ENCODE peak calls at places on chromosomes 3 and 15, in nine cellular contexts. X is IMR-90, W is vagina, Y is GM12878, I is small intestine, C is AG10803, A is astrocyte of the spinal cord, P is right cardiac atrium, H is uterus. D is an unnamed sample.

GRCh38 chr3:44870375-44871061 is 3.9 kb upstream of the TGM4 start:
- DNase-seq in H (no peak), C (no peak), X (no peak), P (no peak), A (no peak), Y (no peak), W (no peak), I (no peak), D (no peak)

GRCh38 chr3:38614091-38614490 is 35.4 kb downstream of the SCN5A start:
- DNase-seq in H (no peak), A (no peak), Y (no peak), X (no peak), I (no peak), W (no peak), P (no peak), C (no peak), D (no peak)

GRCh38 chr15:98599911-98600685 is 48.2 kb upstream of the IGF1R start:
- DNase-seq in H (peak), P (peak), A (peak), C (peak), W (no peak), I (peak), Y (peak), X (peak), D (peak)

GRCh38 chr3:54932606-54933005 is 4.7 kb upstream of the LRTM1 start:
- DNase-seq in A (no peak), I (no peak), H (no peak), X (no peak), Y (no peak), P (peak), C (no peak), W (no peak), D (no peak)

GRCh38 chr3:134494539-134494938 is 8.7 kb downstream of the CEP63 start:
- DNase-seq in A (no peak), X (no peak), C (no peak), P (no peak), I (no peak), Y (no peak), W (no peak), H (no peak), D (no peak)

GRCh38 chr15:50017522-50017921 is 101.5 kb downstream of the ATP8B4 start:
- DNase-seq in A (no peak), Y (no peak), P (no peak), C (peak), W (no peak), I (no peak), H (no peak), X (no peak), D (no peak)

GRCh38 chr15:99016680-99017321 is 9.2 kb upstream of the PGPEP1L start:
- DNase-seq in I (no peak), A (no peak), H (no peak), P (peak), Y (no peak), X (peak), C (peak), W (no peak), D (no peak)

GRCh38 chr15:41513282-41514227 is at the start of gene LTK:
- DNase-seq in P (peak), A (no peak), H (peak), Y (no peak), I (peak), X (no peak), C (peak), W (no peak), D (peak)

GRCh38 chr3:124119056-124119721 is 127.3 kb upstream of the ROPN1 start:
- DNase-seq in A (peak), C (peak), I (no peak), W (no peak), X (peak), P (no peak), H (peak), Y (no peak), D (no peak)

GRCh38 chr15:26891448-26891881 is 24.6 kb downstream of the GABRA5 start:
- DNase-seq in I (peak), C (peak), X (peak), Y (no peak), A (peak), W (peak), P (peak), H (no peak), D (peak)

GRCh38 chr15:80801891-80802680 is 22.9 kb downstream of the CEMIP start:
- DNase-seq in I (peak), A (no peak), P (peak), X (no peak), C (no peak), Y (no peak), H (no peak), W (no peak), D (no peak)

GRCh38 chr15:41286665-41287333 is 45.6 kb downstream of the OIP5 start:
- DNase-seq in I (no peak), Y (no peak), W (no peak), C (peak), A (no peak), H (no peak), X (peak), P (no peak), D (no peak)

GRCh38 chr3:24154003-24154695 is 209.1 kb downstream of the NR1D2 start:
- DNase-seq in P (no peak), W (no peak), C (no peak), H (no peak), I (no peak), A (no peak), X (no peak), Y (no peak), D (no peak)

GRCh38 chr3:147218976-147219375 is 187.4 kb downstream of the ZIC4 start:
- DNase-seq in Y (no peak), W (no peak), C (no peak), A (peak), H (no peak), I (no peak), P (no peak), X (no peak), D (no peak)

GRCh38 chr15:100686725-100687488 is 84.5 kb downstream of the ASB7 start:
- DNase-seq in X (peak), Y (no peak), W (no peak), H (no peak), I (no peak), A (peak), P (no peak), C (peak), D (no peak)

GRCh38 chr3:139940622-139941021 is 5.6 kb downstream of the CLSTN2 start:
- DNase-seq in X (no peak), C (no peak), A (no peak), Y (no peak), I (peak), P (no peak), W (peak), H (no peak), D (no peak)

GRCh38 chr15:74227968-74228722 is 8.0 kb upstream of the CCDC33 start:
- DNase-seq in W (no peak), A (peak), X (no peak), Y (no peak), C (no peak), I (no peak), P (peak), H (no peak), D (peak)

GRCh38 chr3:151146731-151147091 is 56.3 kb downstream of the GPR171 start:
- DNase-seq in X (no peak), A (no peak), Y (no peak), P (no peak), H (no peak), C (no peak), I (no peak), W (no peak), D (no peak)

GRCh38 chr15:57903626-57904025 is 161.9 kb downstream of the ALDH1A2 start:
- DNase-seq in Y (no peak), A (no peak), W (no peak), I (no peak), C (no peak), P (no peak), H (no peak), X (no peak), D (no peak)

GRCh38 chr3:64686446-64686908 is 1.3 kb downstream of the ADAMTS9 start:
- DNase-seq in P (no peak), X (peak), Y (no peak), C (peak), H (no peak), W (no peak), I (peak), A (no peak), D (no peak)

GRCh38 chr3:99921377-99921695 is 103.7 kb downstream of the CMSS1 start:
- DNase-seq in W (no peak), I (no peak), C (no peak), Y (no peak), P (no peak), H (no peak), A (no peak), X (no peak), D (no peak)

GRCh38 chr3:99918720-99919119 is 101.1 kb downstream of the CMSS1 start:
- DNase-seq in I (no peak), Y (no peak), C (no peak), P (no peak), W (no peak), X (peak), H (no peak), A (no peak), D (no peak)

GRCh38 chr3:99921986-99922385 is 104.3 kb downstream of the CMSS1 start:
- DNase-seq in A (peak), H (no peak), P (no peak), W (no peak), Y (no peak), X (no peak), C (no peak), I (no peak), D (no peak)

GRCh38 chr3:99919694-99920093 is 102.0 kb downstream of the CMSS1 start:
- DNase-seq in Y (no peak), I (no peak), C (no peak), W (no peak), A (no peak), P (no peak), H (no peak), X (no peak), D (no peak)

DNA sequence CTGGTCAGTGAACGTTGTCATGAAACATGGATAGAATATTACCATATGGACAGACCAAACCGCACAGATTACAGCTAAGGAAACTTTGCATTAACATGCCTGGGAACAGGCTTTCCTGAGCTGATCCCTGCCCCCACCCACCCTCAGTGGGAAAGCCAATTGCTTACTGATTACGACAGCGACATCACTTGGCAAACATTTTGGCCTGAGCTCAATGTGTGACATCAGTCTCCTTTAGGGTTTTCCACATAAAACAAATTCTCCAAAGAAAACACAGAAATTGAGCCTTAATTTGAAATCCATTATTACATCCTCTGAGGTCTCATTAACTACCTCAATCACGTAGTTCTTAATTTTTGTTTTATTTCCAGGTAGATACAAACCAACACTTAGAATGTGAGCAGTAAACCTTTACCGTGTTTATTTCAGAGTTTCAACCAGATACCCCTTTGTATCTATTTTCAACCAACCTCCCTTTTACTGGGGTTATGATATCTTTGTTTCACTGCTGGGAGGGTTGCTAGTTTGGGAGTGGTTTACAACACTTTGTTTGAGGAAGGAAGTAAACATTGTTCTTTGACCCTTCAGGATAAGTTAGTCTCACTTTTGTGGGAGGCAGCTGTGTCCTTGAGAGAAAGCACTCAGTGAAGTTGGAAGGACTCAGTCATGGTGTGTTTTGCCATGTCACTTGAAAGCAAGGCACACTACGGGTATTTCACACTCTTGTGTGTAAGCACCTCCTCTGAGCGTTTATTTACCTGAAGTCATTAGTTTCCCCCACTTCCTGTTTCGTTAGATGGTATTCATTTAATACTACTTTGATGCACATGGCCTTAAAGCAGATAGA is 103.1 kb downstream of the CMSS1 start:
- DNase-seq in Y (no peak), H (peak), W (no peak), A (peak), X (peak), C (peak), P (peak), I (peak), D (peak)
- H3K4me3 ChIP-seq in Y (no peak), H (no peak), W (no peak), A (no peak), X (no peak), C (no peak), P (no peak), I (no peak), D (peak)

GRCh38 chr15:90547545-90547944 is 17.8 kb downstream of the CRTC3 start:
- DNase-seq in W (no peak), H (no peak), X (no peak), P (no peak), C (no peak), Y (no peak), I (no peak), A (no peak), D (no peak)

GRCh38 chr15:90550919-90551318 is 21.2 kb downstream of the CRTC3 start:
- DNase-seq in X (no peak), H (no peak), Y (no peak), I (no peak), W (no peak), C (peak), A (no peak), P (no peak), D (no peak)

GRCh38 chr15:90552929-90553211 is 23.1 kb downstream of the CRTC3 start:
- DNase-seq in Y (no peak), W (no peak), H (no peak), A (no peak), X (no peak), C (no peak), I (no peak), P (no peak), D (no peak)

GRCh38 chr15:90553248-90553745 is 23.6 kb downstream of the CRTC3 start:
- DNase-seq in A (peak), Y (no peak), X (peak), I (no peak), W (no peak), H (no peak), P (peak), C (peak), D (no peak)

DNA sequence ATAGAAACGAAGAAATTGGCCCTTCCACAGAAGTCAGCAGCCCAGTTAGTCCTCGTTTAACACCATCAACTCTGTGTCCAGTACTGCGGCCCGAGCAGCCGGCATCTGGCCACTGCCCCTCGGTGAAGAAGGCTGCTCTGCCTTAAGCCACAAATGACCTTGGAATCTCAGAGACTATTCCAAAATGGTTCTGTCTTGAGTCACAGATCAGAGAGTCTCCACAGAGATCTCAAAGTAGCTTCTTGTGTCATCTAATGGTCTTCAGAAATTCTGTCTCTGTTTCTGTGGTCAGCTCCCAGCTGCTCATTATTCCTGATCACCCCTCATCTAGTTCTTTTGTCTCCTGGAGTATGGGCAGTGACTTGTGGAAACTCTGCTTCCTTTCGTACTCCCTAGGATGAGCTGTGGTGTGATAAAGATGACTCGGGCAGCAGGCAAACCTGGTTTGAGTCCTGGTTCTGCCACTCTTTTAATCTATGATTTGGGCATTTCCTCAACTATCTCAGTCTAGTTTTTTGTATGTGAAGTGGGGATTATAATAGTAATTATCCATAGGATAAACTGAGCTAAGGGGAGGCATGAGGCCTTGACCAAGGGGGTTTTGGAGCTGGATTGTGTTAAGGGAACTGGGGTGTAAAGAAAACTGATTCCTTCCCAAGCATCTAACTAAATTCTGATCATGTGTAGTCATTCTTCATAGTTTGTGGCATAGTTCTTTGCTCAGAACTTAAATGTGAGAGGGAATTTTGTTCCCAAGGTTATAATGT is 22.6 kb downstream of the CRTC3 start:
- DNase-seq in C (peak), A (peak), P (peak), W (no peak), X (peak), H (no peak), Y (no peak), I (no peak), D (no peak)
- H3K4me3 ChIP-seq in C (no peak), A (no peak), P (no peak), W (no peak), X (no peak), H (no peak), Y (no peak), I (no peak), D (no peak)

GRCh38 chr15:79078003-79078402 is 12.6 kb downstream of the RASGRF1 start:
- DNase-seq in A (no peak), X (no peak), I (no peak), Y (no peak), P (no peak), C (no peak), H (no peak), W (no peak), D (peak)

GRCh38 chr15:79076661-79077060 is 13.9 kb downstream of the RASGRF1 start:
- DNase-seq in H (no peak), C (no peak), W (no peak), A (no peak), X (no peak), I (no peak), Y (no peak), P (no peak), D (peak)

GRCh38 chr15:79075256-79075655 is 15.3 kb downstream of the RASGRF1 start:
- DNase-seq in I (no peak), X (no peak), W (no peak), P (no peak), C (no peak), Y (no peak), A (no peak), H (no peak), D (no peak)

GRCh38 chr15:79082363-79083070 is 8.1 kb downstream of the RASGRF1 start:
- DNase-seq in W (no peak), P (no peak), Y (no peak), H (no peak), X (no peak), A (no peak), C (no peak), I (no peak), D (peak)

DNA sequence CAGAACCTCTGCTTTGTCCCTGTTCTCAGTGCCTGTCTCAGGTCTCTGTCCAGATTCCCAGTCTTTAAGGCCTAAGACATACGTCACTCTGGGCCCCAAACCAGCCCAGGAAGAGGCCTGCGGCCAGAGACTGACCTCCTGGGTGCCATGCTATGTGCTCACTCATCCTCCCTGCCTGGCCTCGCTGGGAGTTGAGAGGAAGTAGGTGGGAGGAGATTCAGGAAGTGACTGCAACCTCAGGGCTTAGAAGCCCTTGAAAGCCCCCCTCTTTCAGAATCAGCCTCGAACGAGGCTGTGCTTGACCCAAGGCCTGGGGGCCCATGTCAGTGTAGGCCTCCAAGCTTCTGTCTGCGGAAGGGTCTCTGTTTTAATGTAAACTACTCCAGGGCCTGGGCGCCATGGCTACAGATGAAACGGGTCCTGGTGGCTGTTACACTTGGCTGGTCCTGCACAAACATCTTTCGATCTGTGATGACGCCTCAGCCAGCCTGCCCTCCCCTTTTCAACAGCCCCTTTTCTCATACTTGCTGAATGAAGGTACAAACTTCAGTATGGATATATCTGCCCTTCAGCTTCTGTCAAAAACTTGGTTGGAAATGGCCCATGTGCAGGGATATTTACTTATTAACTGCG is 11.7 kb downstream of the RASGRF1 start:
- DNase-seq in Y (no peak), C (no peak), W (no peak), X (no peak), P (no peak), I (no peak), H (no peak), A (no peak), D (peak)
- H3K4me3 ChIP-seq in Y (no peak), C (no peak), W (no peak), X (no peak), P (no peak), I (no peak), H (no peak), A (no peak), D (no peak)

GRCh38 chr3:10010546-10011465 is 15.4 kb upstream of the FANCD2 start:
- DNase-seq in X (peak), P (peak), A (peak), I (peak), H (peak), W (peak), Y (peak), C (peak), D (peak)

GRCh38 chr3:10006048-10006761 is 19.6 kb upstream of the EMC3 start:
- DNase-seq in P (no peak), H (no peak), I (no peak), X (no peak), C (no peak), Y (no peak), W (peak), A (no peak), D (no peak)

GRCh38 chr3:10006762-10007090 is 19.5 kb upstream of the FANCD2 start:
- DNase-seq in Y (no peak), P (no peak), W (peak), H (no peak), A (no peak), C (no peak), X (no peak), I (no peak), D (no peak)

GRCh38 chr3:10007126-10007782 is 19.0 kb upstream of the FANCD2 start:
- DNase-seq in H (no peak), A (no peak), W (peak), P (no peak), Y (no peak), I (no peak), C (no peak), X (no peak), D (no peak)

DNA sequence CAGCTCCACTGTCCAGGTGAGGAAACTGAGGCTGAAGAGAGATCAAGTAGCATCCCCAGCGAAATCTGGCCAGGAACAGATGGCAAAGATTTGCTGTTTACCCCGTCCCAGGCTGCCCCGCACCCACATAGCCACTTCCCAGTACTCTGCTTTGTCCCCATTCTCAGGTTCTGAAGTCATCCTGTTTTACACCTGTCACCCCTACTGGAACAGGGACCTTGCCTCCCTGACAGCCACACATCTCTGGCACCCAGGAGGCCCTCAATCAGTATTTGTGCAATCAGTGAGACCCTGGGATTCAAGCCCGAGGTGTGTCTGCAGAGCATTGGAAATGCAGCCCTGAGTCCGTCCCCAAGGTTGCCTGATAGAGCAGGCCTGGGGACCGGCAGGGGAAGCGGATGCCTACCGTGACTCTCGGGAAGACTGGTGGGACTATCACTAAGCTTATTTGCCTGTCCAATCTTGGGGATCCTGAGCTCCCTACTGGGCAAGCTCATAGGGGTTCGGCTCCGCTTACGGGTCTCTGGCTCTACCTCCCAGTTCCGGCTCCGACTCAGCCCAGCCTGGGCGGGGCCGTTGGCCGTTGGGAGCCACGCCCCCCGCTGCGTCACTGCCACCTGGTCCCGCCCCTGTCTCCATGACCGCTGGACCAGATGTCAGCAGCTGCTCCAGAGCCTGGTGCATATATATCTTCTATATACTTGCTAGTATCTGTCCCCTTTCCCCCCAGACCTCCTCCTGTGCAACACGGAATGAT is 17.5 kb upstream of the FANCD2 start:
- DNase-seq in W (peak), A (peak), Y (no peak), X (peak), H (peak), C (peak), I (peak), P (peak), D (peak)
- H3K4me3 ChIP-seq in W (peak), A (peak), Y (peak), X (peak), H (peak), C (peak), I (peak), P (peak), D (peak)